ENCODE peak calls at places on chromosomes 16 and 17, in nine cellular contexts. P is stomach; D is thoracic aorta; T is germinal center; S is mucosa of gallbladder; E is activated T-cell treated with anti-CD3 and anti-CD28 coated beads for 1 hour; U is GOT3; I is stimulated activated CD8-positive, alpha-beta memory T cell treated with anti-CD3 and anti-CD28 coated beads, Interleukin-15, amount 100 ng/mL, for 4 hours; Y is lung. H is an unnamed sample.
A peak's percentile ranks its signal among the peaks of the same experiment; 100 is the strongest.

GRCh38 chr17:53627511-53627910 is 195.2 kb upstream of the KIF2B start:
- DNase-seq in P (no peak), D (no peak), T (no peak), S (no peak), E (no peak), U (no peak), I (no peak), Y (no peak), H (no peak)

GRCh38 chr16:49350265-49351103 is 23.1 kb upstream of the C16orf78 start:
- DNase-seq in P (peak; percentile 65), D (no peak), T (peak; percentile 73), S (peak; percentile 64), E (peak; percentile 22), U (peak; percentile 27), I (no peak), Y (peak; percentile 65), H (peak; percentile 47)

GRCh38 chr17:42512246-42512645 is 23.8 kb upstream of the NAGLU start:
- DNase-seq in P (no peak), D (no peak), T (no peak), S (no peak), E (no peak), U (no peak), I (no peak), Y (no peak), H (no peak)

GRCh38 chr17:72599891-72600290 is 479.1 kb downstream of the SOX9 start:
- DNase-seq in P (no peak), D (no peak), T (no peak), S (no peak), E (no peak), U (no peak), I (no peak), Y (no peak), H (no peak)

GRCh38 chr17:41532947-41533570 is 5.0 kb upstream of the KRT19 start:
- DNase-seq in P (no peak), D (no peak), T (no peak), S (peak; percentile 53), E (no peak), U (no peak), I (no peak), Y (peak; percentile 70), H (no peak)

GRCh38 chr17:51427259-51428255 is 167.2 kb downstream of the UTP18 start:
- DNase-seq in P (no peak), D (no peak), T (no peak), S (no peak), E (peak; percentile 50), U (no peak), I (peak; percentile 46), Y (no peak), H (no peak)

GRCh38 chr16:48451323-48451722 is 66.1 kb upstream of the SIAH1 start:
- DNase-seq in P (no peak), D (no peak), T (no peak), S (no peak), E (no peak), U (no peak), I (no peak), Y (no peak), H (no peak)

GRCh38 chr17:19744492-19744891 is 3.6 kb downstream of the ALDH3A1 start:
- DNase-seq in P (no peak), D (no peak), T (no peak), S (no peak), E (no peak), U (no peak), I (no peak), Y (no peak), H (no peak)

GRCh38 chr16:50496990-50497389 is 51.2 kb upstream of the NKD1 start:
- DNase-seq in P (no peak), D (no peak), T (no peak), S (no peak), E (no peak), U (no peak), I (no peak), Y (peak; percentile 14), H (no peak)

H was measured in Daoy.